ENCODE peak calls at places on chromosomes 3 and 15, in nine cellular contexts. One of them, this sample, is unnamed.
A peak's percentile ranks its signal among the peaks of the same experiment; 100 is the strongest.

GRCh38 chr3:123871946-123872345 is 12.2 kb downstream of the MYLK start:
- DNase-seq in brain microvascular endothelial cell: no peak
- DNase-seq in CD4-positive, alpha-beta T cell: no peak
- DNase-seq in fibroblast of lung: no peak
- DNase-seq in ovary: no peak
- DNase-seq in uterus: no peak
- DNase-seq in adrenal gland: no peak
- DNase-seq in CD8-positive, alpha-beta T cell: no peak
- DNase-seq in OCI-LY7: no peak
- DNase-seq in this sample: no peak

GRCh38 chr3:151356791-151357460 is 27.6 kb upstream of the P2RY13 start:
- DNase-seq in brain microvascular endothelial cell: peak; percentile 20
- DNase-seq in CD4-positive, alpha-beta T cell: no peak
- DNase-seq in fibroblast of lung: no peak
- DNase-seq in ovary: no peak
- DNase-seq in uterus: no peak
- DNase-seq in adrenal gland: no peak
- DNase-seq in CD8-positive, alpha-beta T cell: no peak
- DNase-seq in OCI-LY7: no peak
- DNase-seq in this sample: no peak

GRCh38 chr3:54951405-54951804 is 23.5 kb upstream of the LRTM1 start:
- DNase-seq in brain microvascular endothelial cell: peak; percentile 85
- DNase-seq in CD4-positive, alpha-beta T cell: no peak
- DNase-seq in fibroblast of lung: peak; percentile 90
- DNase-seq in ovary: peak; percentile 82
- DNase-seq in uterus: peak; percentile 75
- DNase-seq in adrenal gland: peak; percentile 74
- DNase-seq in CD8-positive, alpha-beta T cell: no peak
- DNase-seq in OCI-LY7: peak; percentile 22
- DNase-seq in this sample: peak; percentile 40

GRCh38 chr3:14758893-14759292 is 59.9 kb upstream of the FGD5 start:
- DNase-seq in brain microvascular endothelial cell: no peak
- DNase-seq in CD4-positive, alpha-beta T cell: no peak
- DNase-seq in fibroblast of lung: no peak
- DNase-seq in ovary: no peak
- DNase-seq in uterus: no peak
- DNase-seq in adrenal gland: no peak
- DNase-seq in CD8-positive, alpha-beta T cell: no peak
- DNase-seq in OCI-LY7: no peak
- DNase-seq in this sample: no peak

GRCh38 chr3:129601713-129602112 is 4.8 kb downstream of the PLXND1 start:
- DNase-seq in brain microvascular endothelial cell: no peak
- DNase-seq in CD4-positive, alpha-beta T cell: no peak
- DNase-seq in fibroblast of lung: no peak
- DNase-seq in ovary: no peak
- DNase-seq in uterus: no peak
- DNase-seq in adrenal gland: no peak
- DNase-seq in CD8-positive, alpha-beta T cell: no peak
- DNase-seq in OCI-LY7: no peak
- DNase-seq in this sample: no peak

GRCh38 chr15:46815765-46816164 is 901.5 kb upstream of the SEMA6D start:
- DNase-seq in brain microvascular endothelial cell: no peak
- DNase-seq in CD4-positive, alpha-beta T cell: no peak
- DNase-seq in fibroblast of lung: no peak
- DNase-seq in ovary: no peak
- DNase-seq in uterus: no peak
- DNase-seq in adrenal gland: peak; percentile 16
- DNase-seq in CD8-positive, alpha-beta T cell: no peak
- DNase-seq in OCI-LY7: no peak
- DNase-seq in this sample: peak; percentile 51

GRCh38 chr15:77607894-77608261 is 24.8 kb downstream of the LINGO1 start:
- DNase-seq in brain microvascular endothelial cell: no peak
- DNase-seq in CD4-positive, alpha-beta T cell: no peak
- DNase-seq in fibroblast of lung: no peak
- DNase-seq in ovary: no peak
- DNase-seq in uterus: no peak
- DNase-seq in adrenal gland: no peak
- DNase-seq in CD8-positive, alpha-beta T cell: no peak
- DNase-seq in OCI-LY7: no peak
- DNase-seq in this sample: no peak

GRCh38 chr15:57205027-57205855 is 171.1 kb upstream of the CGNL1 start:
- DNase-seq in brain microvascular endothelial cell: no peak
- DNase-seq in CD4-positive, alpha-beta T cell: no peak
- DNase-seq in fibroblast of lung: no peak
- DNase-seq in ovary: no peak
- DNase-seq in uterus: no peak
- DNase-seq in adrenal gland: no peak
- DNase-seq in CD8-positive, alpha-beta T cell: no peak
- DNase-seq in OCI-LY7: no peak
- DNase-seq in this sample: no peak

GRCh38 chr15:87561641-87562040 is 694.9 kb downstream of the NTRK3 start:
- DNase-seq in brain microvascular endothelial cell: no peak
- DNase-seq in CD4-positive, alpha-beta T cell: no peak
- DNase-seq in fibroblast of lung: no peak
- DNase-seq in ovary: no peak
- DNase-seq in uterus: no peak
- DNase-seq in adrenal gland: no peak
- DNase-seq in CD8-positive, alpha-beta T cell: no peak
- DNase-seq in OCI-LY7: no peak
- DNase-seq in this sample: no peak

GRCh38 chr15:87563840-87564239 is 692.7 kb downstream of the NTRK3 start:
- DNase-seq in brain microvascular endothelial cell: no peak
- DNase-seq in CD4-positive, alpha-beta T cell: no peak
- DNase-seq in fibroblast of lung: no peak
- DNase-seq in ovary: no peak
- DNase-seq in uterus: no peak
- DNase-seq in adrenal gland: no peak
- DNase-seq in CD8-positive, alpha-beta T cell: no peak
- DNase-seq in OCI-LY7: no peak
- DNase-seq in this sample: no peak

GRCh38 chr15:87556886-87557285 is 699.7 kb downstream of the NTRK3 start:
- DNase-seq in brain microvascular endothelial cell: no peak
- DNase-seq in CD4-positive, alpha-beta T cell: no peak
- DNase-seq in fibroblast of lung: no peak
- DNase-seq in ovary: no peak
- DNase-seq in uterus: no peak
- DNase-seq in adrenal gland: no peak
- DNase-seq in CD8-positive, alpha-beta T cell: no peak
- DNase-seq in OCI-LY7: no peak
- DNase-seq in this sample: no peak

GRCh38 chr15:87562203-87562602 is 694.3 kb downstream of the NTRK3 start:
- DNase-seq in brain microvascular endothelial cell: no peak
- DNase-seq in CD4-positive, alpha-beta T cell: no peak
- DNase-seq in fibroblast of lung: no peak
- DNase-seq in ovary: no peak
- DNase-seq in uterus: no peak
- DNase-seq in adrenal gland: no peak
- DNase-seq in CD8-positive, alpha-beta T cell: no peak
- DNase-seq in OCI-LY7: no peak
- DNase-seq in this sample: no peak

DNA sequence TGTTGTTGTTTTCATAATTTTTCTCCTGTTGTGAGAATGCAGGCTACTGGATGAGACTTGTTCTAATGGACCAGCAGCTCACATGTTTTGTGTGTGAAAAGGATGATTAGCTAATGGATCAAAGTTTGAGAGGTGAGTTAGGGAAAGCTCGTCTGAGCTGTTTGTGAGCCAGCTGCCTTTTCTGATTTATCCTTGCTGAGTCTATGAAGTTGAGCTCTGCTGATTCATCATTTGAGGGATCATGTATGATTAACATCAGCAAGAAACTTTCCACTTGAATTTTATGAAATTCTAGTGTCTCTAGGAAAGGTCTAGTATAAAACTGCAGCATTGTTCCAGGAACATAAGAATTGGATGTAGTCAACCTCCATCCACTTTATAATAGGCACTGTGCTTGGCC is 698.7 kb downstream of the NTRK3 start:
- DNase-seq in brain microvascular endothelial cell: no peak
- DNase-seq in CD4-positive, alpha-beta T cell: no peak
- DNase-seq in fibroblast of lung: no peak
- DNase-seq in ovary: no peak
- DNase-seq in uterus: no peak
- DNase-seq in adrenal gland: no peak
- DNase-seq in CD8-positive, alpha-beta T cell: no peak
- DNase-seq in OCI-LY7: no peak
- DNase-seq in this sample: no peak
- H3K27ac ChIP-seq in brain microvascular endothelial cell: no peak overlapping the region
- H3K27ac ChIP-seq in CD4-positive, alpha-beta T cell: no peak overlapping the region
- H3K27ac ChIP-seq in fibroblast of lung: no peak overlapping the region
- H3K27ac ChIP-seq in ovary: no peak overlapping the region
- H3K27ac ChIP-seq in uterus: no peak overlapping the region
- H3K27ac ChIP-seq in adrenal gland: no peak overlapping the region
- H3K27ac ChIP-seq in CD8-positive, alpha-beta T cell: no peak overlapping the region
- H3K27ac ChIP-seq in OCI-LY7: no peak overlapping the region
- H3K27ac ChIP-seq in this sample: no peak overlapping the region

DNA sequence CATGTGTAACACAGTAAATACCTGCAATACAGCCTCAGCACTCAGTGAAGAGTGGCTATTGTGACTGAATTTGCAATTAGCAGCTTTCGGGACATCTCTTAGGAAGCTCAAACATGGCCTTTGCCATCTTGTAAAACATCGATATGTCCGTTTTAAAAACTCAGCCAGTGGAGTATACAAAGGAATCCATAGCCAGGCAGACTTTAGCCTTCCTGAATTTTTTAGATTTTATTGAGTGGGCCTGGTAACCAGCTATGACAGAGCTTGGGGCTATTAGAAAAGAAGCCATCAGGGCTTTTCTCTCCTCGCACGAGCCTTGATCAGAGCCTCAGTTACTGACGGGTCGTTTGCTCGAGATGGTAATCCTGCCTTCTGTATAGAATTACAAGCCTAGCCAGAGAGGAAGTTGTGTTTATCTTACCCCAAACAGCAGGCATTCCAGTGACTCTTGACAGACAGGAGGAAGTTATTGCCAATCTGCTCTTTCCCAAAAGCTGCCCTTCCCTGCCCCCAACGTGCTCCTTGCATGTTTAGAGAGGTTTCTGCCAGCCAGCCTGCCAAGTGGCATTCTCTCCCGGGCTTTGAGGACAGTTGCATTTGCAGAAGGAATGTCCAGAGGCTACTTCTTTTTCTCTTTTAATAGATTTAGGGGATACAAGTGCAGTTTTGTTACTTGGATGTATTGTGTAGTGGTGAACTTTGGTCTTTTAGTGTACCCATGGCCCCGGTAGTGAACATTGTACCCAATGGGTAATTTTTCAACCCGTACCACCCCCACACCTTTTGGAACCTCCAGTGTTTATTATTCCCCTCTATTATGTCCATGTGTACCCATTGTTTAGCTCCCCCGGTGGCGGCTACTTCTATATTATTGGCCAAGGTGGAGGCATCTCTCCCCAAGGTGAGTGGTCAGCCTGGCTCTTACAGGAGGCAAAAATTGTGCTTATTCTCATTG is 40.6 kb downstream of the ITPR1 start:
- DNase-seq in brain microvascular endothelial cell: no peak
- DNase-seq in CD4-positive, alpha-beta T cell: no peak
- DNase-seq in fibroblast of lung: peak; percentile 31
- DNase-seq in ovary: no peak
- DNase-seq in uterus: no peak
- DNase-seq in adrenal gland: no peak
- DNase-seq in CD8-positive, alpha-beta T cell: no peak
- DNase-seq in OCI-LY7: no peak
- DNase-seq in this sample: no peak
- TF ChIP-seq CTCF in brain microvascular endothelial cell: peak; percentile 14
- TF ChIP-seq CTCF in CD4-positive, alpha-beta T cell: no peak
- TF ChIP-seq CTCF in fibroblast of lung: peak; percentile 16
- TF ChIP-seq CTCF in ovary: no peak
- TF ChIP-seq CTCF in uterus: no peak
- TF ChIP-seq CTCF in adrenal gland: no peak
- TF ChIP-seq CTCF in CD8-positive, alpha-beta T cell: no peak
- TF ChIP-seq CTCF in OCI-LY7: no peak
- TF ChIP-seq CTCF in this sample: no peak

GRCh38 chr15:67148196-67148701 is 82.8 kb downstream of the SMAD3 start:
- DNase-seq in brain microvascular endothelial cell: no peak
- DNase-seq in CD4-positive, alpha-beta T cell: no peak
- DNase-seq in fibroblast of lung: peak; percentile 73
- DNase-seq in ovary: no peak
- DNase-seq in uterus: no peak
- DNase-seq in adrenal gland: no peak
- DNase-seq in CD8-positive, alpha-beta T cell: no peak
- DNase-seq in OCI-LY7: peak; percentile 45
- DNase-seq in this sample: no peak

GRCh38 chr15:67149859-67150824 is 84.7 kb downstream of the SMAD3 start:
- DNase-seq in brain microvascular endothelial cell: peak; percentile 98
- DNase-seq in CD4-positive, alpha-beta T cell: no peak
- DNase-seq in fibroblast of lung: peak; percentile 98
- DNase-seq in ovary: peak; percentile 73
- DNase-seq in uterus: peak; percentile 65
- DNase-seq in adrenal gland: peak; percentile 53
- DNase-seq in CD8-positive, alpha-beta T cell: no peak
- DNase-seq in OCI-LY7: no peak
- DNase-seq in this sample: peak; percentile 71

GRCh38 chr15:67146875-67147381 is 81.5 kb downstream of the SMAD3 start:
- DNase-seq in brain microvascular endothelial cell: peak; percentile 88
- DNase-seq in CD4-positive, alpha-beta T cell: peak; percentile 11
- DNase-seq in fibroblast of lung: peak; percentile 94
- DNase-seq in ovary: no peak
- DNase-seq in uterus: peak; percentile 56
- DNase-seq in adrenal gland: no peak
- DNase-seq in CD8-positive, alpha-beta T cell: no peak
- DNase-seq in OCI-LY7: no peak
- DNase-seq in this sample: no peak

GRCh38 chr15:67147410-67147949 is 82.1 kb downstream of the SMAD3 start:
- DNase-seq in brain microvascular endothelial cell: no peak
- DNase-seq in CD4-positive, alpha-beta T cell: no peak
- DNase-seq in fibroblast of lung: no peak
- DNase-seq in ovary: no peak
- DNase-seq in uterus: no peak
- DNase-seq in adrenal gland: no peak
- DNase-seq in CD8-positive, alpha-beta T cell: no peak
- DNase-seq in OCI-LY7: no peak
- DNase-seq in this sample: no peak

GRCh38 chr15:67149068-67149841 is 83.9 kb downstream of the SMAD3 start:
- DNase-seq in brain microvascular endothelial cell: no peak
- DNase-seq in CD4-positive, alpha-beta T cell: no peak
- DNase-seq in fibroblast of lung: no peak
- DNase-seq in ovary: no peak
- DNase-seq in uterus: no peak
- DNase-seq in adrenal gland: no peak
- DNase-seq in CD8-positive, alpha-beta T cell: no peak
- DNase-seq in OCI-LY7: no peak
- DNase-seq in this sample: no peak
- H3K27ac ChIP-seq in brain microvascular endothelial cell: peak overlapping the region; percentile 100
- H3K27ac ChIP-seq in CD4-positive, alpha-beta T cell: no peak overlapping the region
- H3K27ac ChIP-seq in fibroblast of lung: peak overlapping the region; percentile 96
- H3K27ac ChIP-seq in ovary: peak overlapping the region; percentile 37
- H3K27ac ChIP-seq in uterus: peak overlapping the region; percentile 88
- H3K27ac ChIP-seq in adrenal gland: no peak overlapping the region
- H3K27ac ChIP-seq in CD8-positive, alpha-beta T cell: no peak overlapping the region
- H3K27ac ChIP-seq in OCI-LY7: peak overlapping the region; percentile 10
- H3K27ac ChIP-seq in this sample: peak overlapping the region; percentile 80

DNA sequence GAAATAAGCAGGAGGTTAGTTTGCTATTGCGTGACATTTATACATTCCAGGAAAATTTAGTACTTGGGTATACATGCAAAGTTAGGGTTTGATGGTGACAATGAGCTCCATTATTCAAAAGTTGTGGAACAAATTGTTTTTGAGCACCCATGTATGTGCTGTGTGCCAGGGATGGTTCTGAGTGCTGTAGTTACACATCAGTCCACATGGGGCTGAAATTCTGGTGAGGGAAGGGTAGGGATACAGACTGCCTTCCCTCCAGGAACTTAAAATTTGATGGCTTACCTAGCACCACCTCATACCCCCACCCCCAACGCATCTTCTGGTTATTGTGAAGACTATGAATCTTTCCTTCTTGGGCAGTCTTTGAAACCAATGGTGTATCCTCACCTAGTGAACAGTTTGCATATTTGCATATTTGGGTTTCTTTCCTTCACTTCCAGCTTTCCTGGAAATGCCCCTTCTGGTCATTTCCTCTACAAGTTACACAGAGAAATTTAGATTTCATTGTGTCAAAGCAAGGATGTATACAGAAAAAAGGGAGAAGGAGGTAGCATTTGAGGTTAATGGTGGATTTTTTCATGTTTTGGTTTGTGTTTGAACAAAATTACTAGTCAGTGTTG is 222.0 kb upstream of the IL12A start:
- DNase-seq in brain microvascular endothelial cell: peak; percentile 55
- DNase-seq in CD4-positive, alpha-beta T cell: no peak
- DNase-seq in fibroblast of lung: peak; percentile 55
- DNase-seq in ovary: no peak
- DNase-seq in uterus: no peak
- DNase-seq in adrenal gland: no peak
- DNase-seq in CD8-positive, alpha-beta T cell: no peak
- DNase-seq in OCI-LY7: no peak
- DNase-seq in this sample: no peak
- TF ChIP-seq CTCF in brain microvascular endothelial cell: peak; percentile 75
- TF ChIP-seq CTCF in CD4-positive, alpha-beta T cell: no peak
- TF ChIP-seq CTCF in fibroblast of lung: peak; percentile 68
- TF ChIP-seq CTCF in ovary: no peak
- TF ChIP-seq CTCF in uterus: peak; percentile 18
- TF ChIP-seq CTCF in adrenal gland: peak; percentile 34
- TF ChIP-seq CTCF in CD8-positive, alpha-beta T cell: no peak
- TF ChIP-seq CTCF in OCI-LY7: no peak
- TF ChIP-seq CTCF in this sample: no peak

This sample was measured in pancreas.